ENCODE peak calls at places on chromosomes 7 and 10, in eight cellular contexts. One of them, this sample, is unnamed.

GRCh38 chr10:43344051-43344450 is 27.4 kb upstream of the FXYD4 start:
- DNase-seq in heart left ventricle: peak; percentile 3
- DNase-seq in body of pancreas: no peak
- DNase-seq in endothelial cell of umbilical vein: no peak
- DNase-seq in prostate gland: no peak
- DNase-seq in stomach: no peak
- DNase-seq in tibial nerve: no peak
- DNase-seq in esophagus muscularis mucosa: no peak
- DNase-seq in this sample: no peak

GRCh38 chr10:124899151-124899550 is 42.8 kb upstream of the ZRANB1 start:
- DNase-seq in prostate gland: no peak
- DNase-seq in esophagus muscularis mucosa: no peak
- DNase-seq in endothelial cell of umbilical vein: no peak
- DNase-seq in tibial nerve: no peak
- DNase-seq in stomach: no peak
- DNase-seq in heart left ventricle: no peak
- DNase-seq in body of pancreas: no peak
- DNase-seq in this sample: no peak

GRCh38 chr10:86594535-86594934 is 59.8 kb upstream of the OPN4 start:
- DNase-seq in tibial nerve: no peak
- DNase-seq in heart left ventricle: no peak
- DNase-seq in prostate gland: no peak
- DNase-seq in body of pancreas: no peak
- DNase-seq in endothelial cell of umbilical vein: no peak
- DNase-seq in stomach: no peak
- DNase-seq in esophagus muscularis mucosa: no peak
- DNase-seq in this sample: no peak

GRCh38 chr7:64192148-64192704 is 14.8 kb upstream of the ZNF735 start:
- DNase-seq in heart left ventricle: no peak
- DNase-seq in prostate gland: no peak
- DNase-seq in endothelial cell of umbilical vein: no peak
- DNase-seq in tibial nerve: no peak
- DNase-seq in body of pancreas: no peak
- DNase-seq in esophagus muscularis mucosa: no peak
- DNase-seq in stomach: no peak
- DNase-seq in this sample: no peak

GRCh38 chr10:31158000-31158658 is 126.5 kb upstream of the ZNF438 start:
- DNase-seq in endothelial cell of umbilical vein: no peak
- DNase-seq in stomach: no peak
- DNase-seq in esophagus muscularis mucosa: no peak
- DNase-seq in heart left ventricle: no peak
- DNase-seq in prostate gland: no peak
- DNase-seq in body of pancreas: no peak
- DNase-seq in tibial nerve: no peak
- DNase-seq in this sample: no peak

GRCh38 chr10:14565199-14565598 is 209.5 kb downstream of the FAM107B start:
- DNase-seq in esophagus muscularis mucosa: no peak
- DNase-seq in tibial nerve: no peak
- DNase-seq in stomach: no peak
- DNase-seq in body of pancreas: no peak
- DNase-seq in heart left ventricle: no peak
- DNase-seq in endothelial cell of umbilical vein: no peak
- DNase-seq in prostate gland: no peak
- DNase-seq in this sample: no peak

GRCh38 chr7:128737867-128738390 is 1.2 kb upstream of the CALU start:
- DNase-seq in tibial nerve: no peak
- DNase-seq in endothelial cell of umbilical vein: peak; percentile 50
- DNase-seq in stomach: no peak
- DNase-seq in body of pancreas: no peak
- DNase-seq in prostate gland: no peak
- DNase-seq in esophagus muscularis mucosa: peak; percentile 17
- DNase-seq in heart left ventricle: no peak
- DNase-seq in this sample: no peak

GRCh38 chr10:33509231-33509871 is 174.9 kb upstream of the NRP1 start:
- DNase-seq in esophagus muscularis mucosa: peak; percentile 17
- DNase-seq in stomach: peak; percentile 31
- DNase-seq in prostate gland: peak; percentile 30
- DNase-seq in tibial nerve: peak; percentile 21
- DNase-seq in heart left ventricle: peak; percentile 52
- DNase-seq in endothelial cell of umbilical vein: peak; percentile 95
- DNase-seq in body of pancreas: peak; percentile 72
- DNase-seq in this sample: no peak

GRCh38 chr10:3014968-3015367 is 52.4 kb upstream of the PFKP start:
- DNase-seq in stomach: no peak
- DNase-seq in esophagus muscularis mucosa: no peak
- DNase-seq in body of pancreas: peak; percentile 3
- DNase-seq in heart left ventricle: no peak
- DNase-seq in tibial nerve: no peak
- DNase-seq in endothelial cell of umbilical vein: no peak
- DNase-seq in prostate gland: peak; percentile 36
- DNase-seq in this sample: peak; percentile 53

DNA sequence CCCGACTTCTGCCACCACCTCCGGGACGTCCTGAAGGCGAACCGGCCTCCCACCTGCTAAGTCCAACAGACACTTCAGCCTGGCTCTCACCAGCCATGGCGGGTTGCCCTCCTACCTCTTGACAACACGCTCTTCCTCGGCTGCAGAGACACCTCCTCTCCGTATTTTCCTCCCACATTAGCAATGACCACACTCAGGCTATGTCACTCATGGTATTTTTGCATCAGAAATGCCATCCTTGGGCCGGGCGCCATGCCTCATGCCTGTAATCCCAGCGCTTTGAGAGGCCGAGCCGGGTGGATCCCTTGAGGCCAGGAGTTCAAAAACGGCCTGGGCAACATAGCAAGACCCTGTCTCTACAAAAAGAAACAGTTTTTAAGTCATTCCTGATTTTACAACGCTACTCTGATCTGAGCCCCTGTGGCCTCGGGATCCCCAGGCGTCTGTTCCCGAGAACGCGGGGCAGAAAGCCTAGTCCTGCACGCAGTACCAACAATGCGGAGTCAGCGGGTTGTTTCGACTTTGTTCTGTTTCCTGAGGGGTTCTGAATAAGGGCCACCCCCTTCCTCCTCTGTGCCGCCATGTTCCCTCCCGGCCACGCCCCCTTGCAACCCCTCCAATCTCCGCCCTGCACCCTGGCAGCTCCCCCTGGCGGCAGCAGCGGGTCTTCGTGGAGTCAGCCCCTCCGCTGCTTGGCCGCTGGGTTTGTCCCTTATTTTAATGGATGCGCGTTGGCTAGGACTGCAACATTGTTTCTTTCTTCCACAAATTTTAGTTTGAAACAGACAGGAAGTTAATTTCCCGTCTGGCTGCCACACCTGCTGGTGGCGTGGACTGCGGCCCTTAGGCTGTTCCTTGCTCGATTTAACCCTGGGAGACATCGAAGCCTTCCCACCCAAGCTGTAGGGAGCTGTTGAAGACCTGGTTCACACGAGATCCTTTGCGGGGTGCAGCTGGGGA is 9.7 kb upstream of the ZFAND2A start:
- DNase-seq in prostate gland: peak; percentile 51
- DNase-seq in tibial nerve: peak; percentile 76
- DNase-seq in heart left ventricle: peak; percentile 87
- DNase-seq in stomach: peak; percentile 84
- DNase-seq in body of pancreas: peak; percentile 86
- DNase-seq in esophagus muscularis mucosa: peak; percentile 95
- DNase-seq in endothelial cell of umbilical vein: peak; percentile 90
- DNase-seq in this sample: peak; percentile 95
- TF ChIP-seq POLR2A in prostate gland: no peak
- TF ChIP-seq POLR2A in tibial nerve: no peak
- TF ChIP-seq POLR2A in heart left ventricle: no peak
- TF ChIP-seq POLR2A in stomach: no peak
- TF ChIP-seq POLR2A in body of pancreas: peak; percentile 39
- TF ChIP-seq POLR2A in esophagus muscularis mucosa: no peak
- TF ChIP-seq POLR2A in endothelial cell of umbilical vein: peak; percentile 84
- TF ChIP-seq POLR2A in this sample: no peak

DNA sequence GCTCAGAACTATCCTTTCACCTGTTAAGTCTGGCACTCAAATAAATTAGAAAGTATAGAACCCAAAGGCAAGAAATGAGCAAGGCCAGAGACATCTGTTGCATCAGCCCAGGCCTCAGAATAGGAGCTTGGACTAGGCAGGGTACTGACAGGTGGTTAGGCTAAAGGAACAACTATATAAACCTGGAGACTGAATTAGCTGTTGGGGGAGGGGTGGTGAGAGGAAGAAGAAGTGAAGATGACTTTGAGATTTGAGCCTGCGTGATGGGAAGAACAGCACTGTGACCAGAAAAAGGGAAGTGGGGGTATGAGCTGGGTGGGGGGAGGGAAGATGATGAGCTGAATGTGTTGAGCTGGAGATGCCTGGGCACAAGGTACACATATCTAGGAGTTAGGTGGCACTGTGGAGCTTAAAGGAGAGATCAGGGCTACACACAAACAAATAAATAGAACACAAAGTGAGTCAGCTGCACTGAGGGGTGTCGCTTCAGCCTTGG is 244.7 kb downstream of the PTEN start:
- DNase-seq in body of pancreas: peak; percentile 39
- DNase-seq in esophagus muscularis mucosa: peak; percentile 81
- DNase-seq in endothelial cell of umbilical vein: no peak
- DNase-seq in stomach: no peak
- DNase-seq in tibial nerve: no peak
- DNase-seq in heart left ventricle: no peak
- DNase-seq in prostate gland: no peak
- DNase-seq in this sample: peak; percentile 73
- TF ChIP-seq CTCF in body of pancreas: no peak
- TF ChIP-seq CTCF in esophagus muscularis mucosa: no peak
- TF ChIP-seq CTCF in endothelial cell of umbilical vein: no peak
- TF ChIP-seq CTCF in stomach: no peak
- TF ChIP-seq CTCF in tibial nerve: no peak
- TF ChIP-seq CTCF in heart left ventricle: no peak
- TF ChIP-seq CTCF in prostate gland: no peak
- TF ChIP-seq CTCF in this sample: peak; percentile 16

GRCh38 chr10:35875281-35875680 is 233.2 kb upstream of the FZD8 start:
- DNase-seq in esophagus muscularis mucosa: no peak
- DNase-seq in stomach: no peak
- DNase-seq in heart left ventricle: no peak
- DNase-seq in prostate gland: no peak
- DNase-seq in body of pancreas: no peak
- DNase-seq in tibial nerve: no peak
- DNase-seq in endothelial cell of umbilical vein: no peak
- DNase-seq in this sample: no peak
- H3K27ac ChIP-seq in esophagus muscularis mucosa: no peak overlapping the region
- H3K27ac ChIP-seq in stomach: no peak overlapping the region
- H3K27ac ChIP-seq in heart left ventricle: no peak overlapping the region
- H3K27ac ChIP-seq in prostate gland: no peak overlapping the region
- H3K27ac ChIP-seq in body of pancreas: no peak overlapping the region
- H3K27ac ChIP-seq in tibial nerve: no peak overlapping the region
- H3K27ac ChIP-seq in endothelial cell of umbilical vein: no peak overlapping the region
- H3K27ac ChIP-seq in this sample: no peak overlapping the region

DNA sequence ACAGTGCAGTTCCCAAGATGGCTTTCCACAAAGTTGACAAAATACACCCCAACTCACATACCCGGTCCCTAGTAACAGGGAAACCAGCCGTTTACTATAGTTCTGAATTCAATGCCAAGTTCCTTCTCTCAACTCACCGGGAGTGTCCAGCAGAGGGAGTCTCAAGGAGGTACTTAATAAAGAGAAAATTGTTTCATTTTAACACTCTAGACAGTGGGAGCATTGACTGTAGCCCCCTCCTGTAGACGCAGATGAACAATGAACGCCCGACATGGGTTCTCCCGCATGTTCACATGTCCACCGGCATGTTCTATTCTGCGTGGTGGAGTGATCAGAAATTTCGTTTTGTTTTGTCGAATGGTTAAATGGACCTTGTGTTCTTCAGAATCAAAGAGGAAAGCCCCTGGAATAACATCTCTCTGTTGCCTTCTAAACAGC is 1.9 kb downstream of the HIPK2 start:
- DNase-seq in body of pancreas: peak; percentile 82
- DNase-seq in esophagus muscularis mucosa: no peak
- DNase-seq in stomach: peak; percentile 80
- DNase-seq in prostate gland: peak; percentile 77
- DNase-seq in endothelial cell of umbilical vein: peak; percentile 86
- DNase-seq in tibial nerve: peak; percentile 61
- DNase-seq in heart left ventricle: peak; percentile 56
- DNase-seq in this sample: peak; percentile 87
- TF ChIP-seq POLR2A in body of pancreas: peak; percentile 39
- TF ChIP-seq POLR2A in esophagus muscularis mucosa: no peak
- TF ChIP-seq POLR2A in stomach: no peak
- TF ChIP-seq POLR2A in prostate gland: no peak
- TF ChIP-seq POLR2A in endothelial cell of umbilical vein: no peak
- TF ChIP-seq POLR2A in tibial nerve: peak; percentile 42
- TF ChIP-seq POLR2A in heart left ventricle: no peak
- TF ChIP-seq POLR2A in this sample: no peak

GRCh38 chr7:124856299-124856888 is 73.2 kb downstream of the POT1 start:
- DNase-seq in body of pancreas: no peak
- DNase-seq in esophagus muscularis mucosa: no peak
- DNase-seq in endothelial cell of umbilical vein: peak; percentile 61
- DNase-seq in prostate gland: no peak
- DNase-seq in tibial nerve: no peak
- DNase-seq in stomach: no peak
- DNase-seq in heart left ventricle: no peak
- DNase-seq in this sample: no peak
- TF ChIP-seq CTCF in body of pancreas: peak; percentile 60
- TF ChIP-seq CTCF in esophagus muscularis mucosa: peak; percentile 40
- TF ChIP-seq CTCF in endothelial cell of umbilical vein: peak; percentile 44
- TF ChIP-seq CTCF in prostate gland: peak; percentile 55
- TF ChIP-seq CTCF in tibial nerve: peak; percentile 59
- TF ChIP-seq CTCF in stomach: peak; percentile 37
- TF ChIP-seq CTCF in heart left ventricle: peak; percentile 64
- TF ChIP-seq CTCF in this sample: peak; percentile 33

GRCh38 chr7:156438011-156438410 is 202.6 kb upstream of the RNF32 start:
- DNase-seq in prostate gland: no peak
- DNase-seq in esophagus muscularis mucosa: no peak
- DNase-seq in body of pancreas: no peak
- DNase-seq in heart left ventricle: no peak
- DNase-seq in tibial nerve: no peak
- DNase-seq in stomach: no peak
- DNase-seq in endothelial cell of umbilical vein: no peak
- DNase-seq in this sample: no peak
- H3K27ac ChIP-seq in prostate gland: no peak overlapping the region
- H3K27ac ChIP-seq in esophagus muscularis mucosa: no peak overlapping the region
- H3K27ac ChIP-seq in body of pancreas: no peak overlapping the region
- H3K27ac ChIP-seq in heart left ventricle: no peak overlapping the region
- H3K27ac ChIP-seq in tibial nerve: no peak overlapping the region
- H3K27ac ChIP-seq in stomach: no peak overlapping the region
- H3K27ac ChIP-seq in endothelial cell of umbilical vein: no peak overlapping the region
- H3K27ac ChIP-seq in this sample: no peak overlapping the region

This sample was measured in Peyer's patch.